ENCODE peak calls at places on chromosomes 2 and 18, in eight cellular contexts. S is astrocyte of the spinal cord, J is A549, Q is fibroblast of the aortic adventitia, C is trophoblast cell, L is AG10803, K is psoas muscle, P is AML-193. Y is an unnamed sample.

GRCh38 chr2:15783489-15783888 is 156.9 kb upstream of the MYCN start:
- DNase-seq in P (no peak), J (no peak), S (no peak), C (no peak), K (no peak), Q (no peak), L (no peak), Y (no peak)

GRCh38 chr2:104857262-104858221 is 3.6 kb downstream of the POU3F3 start:
- DNase-seq in S (peak; percentile 36), K (no peak), L (no peak), P (no peak), C (no peak), Q (no peak), J (no peak), Y (no peak)

GRCh38 chr2:133497261-133497893 is 70.9 kb downstream of the NCKAP5 start:
- DNase-seq in C (no peak), K (no peak), L (peak; percentile 21), S (no peak), Q (peak; percentile 11), J (no peak), P (no peak), Y (no peak)

GRCh38 chr2:85922210-85922609 is 33.4 kb upstream of the ST3GAL5 start:
- DNase-seq in L (no peak), J (no peak), C (no peak), S (no peak), K (no peak), P (no peak), Q (no peak), Y (no peak)

GRCh38 chr2:69208023-69208595 is 178.9 kb downstream of the GFPT1 start:
- DNase-seq in Q (peak; percentile 18), P (no peak), S (no peak), J (no peak), K (no peak), C (no peak), L (no peak), Y (no peak)

GRCh38 chr2:25276569-25277465 is 64.9 kb downstream of the DNMT3A start:
- DNase-seq in P (no peak), C (no peak), Q (no peak), S (no peak), L (no peak), J (peak; percentile 26), K (peak; percentile 78), Y (peak; percentile 40)

GRCh38 chr2:33062665-33063249 is 116.0 kb downstream of the LTBP1 start:
- DNase-seq in L (no peak), P (no peak), S (peak; percentile 46), C (peak; percentile 82), K (no peak), J (no peak), Q (no peak), Y (no peak)

GRCh38 chr2:60890393-60890707 is 9.0 kb downstream of the REL start:
- DNase-seq in L (no peak), S (no peak), K (no peak), C (no peak), P (no peak), Q (no peak), J (no peak), Y (no peak)

GRCh38 chr18:13281406-13281805 is 62.8 kb downstream of the LDLRAD4 start:
- DNase-seq in Q (no peak), L (no peak), P (no peak), K (no peak), J (no peak), S (no peak), C (no peak), Y (no peak)

GRCh38 chr2:231364961-231365810 is 30.3 kb upstream of the B3GNT7 start:
- DNase-seq in K (no peak), J (peak; percentile 90), C (peak; percentile 97), L (peak; percentile 72), S (peak; percentile 79), Q (peak; percentile 63), P (no peak), Y (peak; percentile 12)